ENCODE peak calls at places on chromosomes 5 and 9, in five cellular contexts. E is breast epithelium; N is CD8-positive, alpha-beta memory T cell; X is HCT116; W is left lung. C is an unnamed sample.
A peak's percentile ranks its signal among the peaks of the same experiment; 100 is the strongest.

GRCh38 chr5:98905857-98906688 is 22.7 kb downstream of the CHD1 start:
- DNase-seq in W (no peak), X (no peak), N (peak; percentile 60), E (no peak), C (no peak)

GRCh38 chr5:127428748-127429147 is 88.7 kb upstream of the PRRC1 start:
- DNase-seq in W (no peak), N (no peak), X (no peak), E (no peak), C (no peak)

GRCh38 chr5:135544666-135545045 is 8.9 kb upstream of the NEUROG1 start:
- DNase-seq in E (no peak), N (no peak), W (no peak), X (no peak), C (no peak)

GRCh38 chr5:61330341-61330878 is 1.6 kb upstream of the ZSWIM6 start:
- DNase-seq in N (no peak), W (no peak), X (no peak), E (no peak), C (peak; percentile 57)

GRCh38 chr9:137547687-137548543 is 2.3 kb downstream of the PNPLA7 start:
- DNase-seq in X (no peak), E (peak; percentile 60), N (no peak), W (no peak), C (peak; percentile 63)

GRCh38 chr5:93307557-93307956 is 273.5 kb downstream of the NR2F1-AS1 start:
- DNase-seq in X (no peak), E (no peak), N (no peak), W (no peak), C (no peak)

GRCh38 chr9:97740848-97741821 is 44.0 kb upstream of the XPA start:
- DNase-seq in W (peak; percentile 38), X (no peak), N (peak; percentile 18), E (peak; percentile 56), C (peak; percentile 90)

GRCh38 chr9:99051851-99052250 is 53.1 kb upstream of the TGFBR1 start:
- DNase-seq in W (no peak), X (no peak), N (no peak), E (no peak), C (no peak)

GRCh38 chr9:84229186-84229585 is 111.4 kb downstream of the SLC28A3 start:
- DNase-seq in N (no peak), X (no peak), W (no peak), E (no peak), C (no peak)

GRCh38 chr5:61327761-61328753 is 4.0 kb upstream of the ZSWIM6 start:
- DNase-seq in E (no peak), N (no peak), X (no peak), W (no peak), C (no peak)

GRCh38 chr9:133597316-133597957 is 11.8 kb downstream of the FAM163B start:
- DNase-seq in E (no peak), X (peak; percentile 28), W (no peak), N (no peak), C (no peak)

GRCh38 chr5:16721151-16722102 is 104.6 kb upstream of the RETREG1 start:
- DNase-seq in W (no peak), N (no peak), X (no peak), E (no peak), C (no peak)

GRCh38 chr5:31854625-31855526 is 215.9 kb downstream of the PDZD2 start:
- DNase-seq in N (peak; percentile 33), E (peak; percentile 55), X (no peak), W (peak; percentile 67), C (peak; percentile 50)

GRCh38 chr5:19125956-19126713 is 861.9 kb downstream of the CDH18 start:
- DNase-seq in X (no peak), N (no peak), W (no peak), E (no peak), C (no peak)

GRCh38 chr5:125348221-125348692 is 601.8 kb upstream of the ZNF608 start:
- DNase-seq in N (no peak), E (no peak), W (no peak), X (no peak), C (peak; percentile 42)

GRCh38 chr9:132988244-132989013 is 9.9 kb downstream of the GFI1B start:
- DNase-seq in W (no peak), X (no peak), E (no peak), N (no peak), C (no peak)

GRCh38 chr5:87121315-87122170 is 146.1 kb upstream of the RASA1 start:
- DNase-seq in E (no peak), W (no peak), X (peak; percentile 71), N (peak; percentile 14), C (no peak)

GRCh38 chr5:149567226-149567625 is 14.1 kb upstream of the ARHGEF37 start:
- DNase-seq in E (no peak), X (no peak), N (no peak), W (no peak), C (no peak)

GRCh38 chr9:98087420-98088354 is 31.2 kb downstream of the NANS start:
- DNase-seq in X (no peak), E (no peak), W (peak; percentile 64), N (no peak), C (peak; percentile 77)

GRCh38 chr9:114058688-114059046 is 19.4 kb downstream of the AMBP start:
- DNase-seq in N (no peak), E (no peak), W (no peak), X (no peak), C (no peak)

GRCh38 chr5:176408590-176408989 is 7.7 kb downstream of the CLTB start:
- DNase-seq in X (no peak), W (no peak), N (no peak), E (no peak), C (no peak)

GRCh38 chr5:173736923-173737412 is 120.5 kb upstream of the BOD1 start:
- DNase-seq in X (no peak), E (no peak), N (no peak), W (no peak), C (no peak)

GRCh38 chr5:5622806-5623205 is 200.3 kb downstream of the ICE1 start:
- DNase-seq in E (no peak), N (no peak), W (no peak), X (no peak), C (no peak)

GRCh38 chr5:173726848-173727557 is 110.6 kb upstream of the BOD1 start:
- DNase-seq in N (no peak), W (no peak), X (no peak), E (no peak), C (no peak)

GRCh38 chr9:3879315-3879714 is 353.5 kb upstream of the RFX3 start:
- DNase-seq in N (no peak), W (no peak), X (no peak), E (no peak), C (no peak)

GRCh38 chr9:136171801-136172411 is 33.0 kb downstream of the LHX3 start:
- DNase-seq in X (no peak), W (no peak), N (no peak), E (no peak), C (no peak)

GRCh38 chr9:33815781-33816180 is 1.2 kb upstream of the UBE2R2 start:
- DNase-seq in X (no peak), N (no peak), E (no peak), W (no peak), C (no peak)

GRCh38 chr9:94140791-94141790 is 56.8 kb downstream of the PTPDC1 start:
- DNase-seq in W (no peak), E (no peak), X (no peak), N (no peak), C (no peak)

GRCh38 chr9:136245194-136246150 is at the start of gene QSOX2:
- DNase-seq in N (peak; percentile 83), W (peak; percentile 86), X (peak; percentile 54), E (peak; percentile 77), C (peak; percentile 88)

GRCh38 chr5:37721447-37721871 is 118.4 kb downstream of the GDNF start:
- DNase-seq in N (no peak), X (no peak), E (no peak), W (no peak), C (no peak)

GRCh38 chr9:135502168-135502872 is 1.8 kb downstream of the MRPS2 start:
- DNase-seq in W (no peak), E (no peak), N (no peak), X (no peak), C (no peak)

GRCh38 chr5:108340131-108340530 is 41.8 kb downstream of the FBXL17 start:
- DNase-seq in E (no peak), W (no peak), N (no peak), X (no peak), C (no peak)
- H3K27ac ChIP-seq in E (no peak overlapping the region), W (no peak overlapping the region), N (no peak overlapping the region), X (no peak overlapping the region), C (no peak overlapping the region)

GRCh38 chr5:1095302-1096016 is 16.4 kb downstream of the SLC12A7 start:
- DNase-seq in N (no peak), E (no peak), W (no peak), X (no peak), C (no peak)
- H3K4me1 ChIP-seq in N (peaks cover 17% of the 10 kb centered on the region), E (no peaks in the 10 kb centered on the region), W (no peaks in the 10 kb centered on the region), X (no peaks in the 10 kb centered on the region), C (no peaks in the 10 kb centered on the region)

DNA sequence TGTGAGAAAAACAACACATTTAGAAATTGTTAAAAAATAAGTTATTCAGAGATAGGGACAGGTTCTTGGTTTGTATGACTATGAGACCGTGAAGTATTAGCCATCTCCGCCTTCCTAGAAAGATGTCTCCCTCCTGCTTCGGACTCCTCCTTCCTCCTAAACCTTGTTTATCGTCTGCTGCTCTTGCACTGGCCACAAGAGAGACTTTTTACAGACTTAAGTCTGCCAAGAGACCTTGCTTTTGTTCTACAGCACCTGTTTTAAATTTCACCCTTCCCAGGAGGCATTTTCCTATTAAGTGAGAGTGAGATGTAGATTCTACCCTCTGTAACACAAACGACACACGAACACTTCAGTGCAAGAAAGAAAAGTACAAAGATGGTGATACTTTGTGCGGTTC is 274.6 kb downstream of the ARHGEF28 start:
- DNase-seq in X (no peak), W (no peak), N (no peak), E (no peak), C (no peak)
- H3K27ac ChIP-seq in X (no peak overlapping the region), W (no peak overlapping the region), N (no peak overlapping the region), E (peak overlapping the region; percentile 79), C (no peak overlapping the region)

GRCh38 chr5:34587355-34588241 is 68.5 kb upstream of the RAI14 start:
- DNase-seq in X (no peak), W (no peak), E (no peak), N (no peak), C (no peak)
- H3K4me1 ChIP-seq in X (no peaks in the 10 kb centered on the region), W (no peaks in the 10 kb centered on the region), E (no peaks in the 10 kb centered on the region), N (no peaks in the 10 kb centered on the region), C (peaks cover 2% of the 10 kb centered on the region)

GRCh38 chr9:93024986-93025630 is 33.4 kb upstream of the SUSD3 start:
- DNase-seq in W (no peak), N (peak; percentile 53), X (no peak), E (no peak), C (no peak)
- H3K27ac ChIP-seq in W (no peak overlapping the region), N (no peak overlapping the region), X (no peak overlapping the region), E (no peak overlapping the region), C (no peak overlapping the region)

C was measured in aorta.